ENCODE peak calls at places on chromosomes 6 and 20, in five cellular contexts. J, S, M, Q and E are unnamed samples.

GRCh38 chr6:40956871-40957270 is 82.2 kb downstream of the UNC5CL start:
- DNase-seq in J (no peak), S (peak), M (no peak), Q (no peak), E (no peak)

GRCh38 chr6:56841751-56842150 is 113.2 kb upstream of the BEND6 start:
- DNase-seq in Q (no peak), J (no peak), M (no peak), S (no peak), E (no peak)

GRCh38 chr6:138869343-138869742 is 73.5 kb downstream of the ECT2L start:
- DNase-seq in S (peak), Q (no peak), J (no peak), M (no peak), E (no peak)

GRCh38 chr6:111711989-111712388 is 106.3 kb upstream of the TRAF3IP2 start:
- DNase-seq in Q (no peak), J (no peak), S (no peak), M (no peak), E (no peak)

GRCh38 chr20:60160451-60160850 is 202.2 kb downstream of the CDH26 start:
- DNase-seq in J (no peak), S (no peak), M (no peak), Q (no peak), E (no peak)

GRCh38 chr6:154558513-154558912 is 48.0 kb upstream of the CNKSR3 start:
- DNase-seq in S (no peak), Q (no peak), M (no peak), J (no peak), E (no peak)

GRCh38 chr20:11426938-11427337 is 490.8 kb upstream of the BTBD3 start:
- DNase-seq in M (no peak), J (no peak), Q (no peak), S (no peak), E (no peak)

GRCh38 chr20:24017160-24017761 is 28.7 kb upstream of the GGTLC1 start:
- DNase-seq in S (peak), M (peak), J (no peak), Q (no peak), E (no peak)

GRCh38 chr6:125714431-125715090 is 34.9 kb upstream of the HEY2 start:
- DNase-seq in S (no peak), J (no peak), M (no peak), Q (peak), E (no peak)

GRCh38 chr20:60147004-60147403 is 188.8 kb downstream of the CDH26 start:
- DNase-seq in S (no peak), M (no peak), Q (no peak), J (no peak), E (no peak)

GRCh38 chr6:124069230-124069815 is 265.7 kb downstream of the NKAIN2 start:
- DNase-seq in S (no peak), J (no peak), Q (no peak), M (no peak), E (no peak)

GRCh38 chr6:16903470-16903869 is 142.2 kb upstream of the ATXN1 start:
- DNase-seq in J (no peak), Q (no peak), S (peak), M (no peak), E (no peak)

GRCh38 chr6:47483516-47483852 is 5.9 kb downstream of the CD2AP start:
- DNase-seq in S (peak), J (no peak), M (no peak), Q (no peak), E (no peak)

GRCh38 chr6:490251-491037 is 98.9 kb downstream of the IRF4 start:
- DNase-seq in M (no peak), J (no peak), Q (no peak), S (no peak), E (no peak)

GRCh38 chr6:48985025-48985424 is 478.0 kb downstream of the MMUT start:
- DNase-seq in M (no peak), Q (no peak), S (peak), J (no peak), E (no peak)

GRCh38 chr6:124941259-124941658 is 21.0 kb upstream of the RNF217 start:
- DNase-seq in S (no peak), Q (no peak), M (no peak), J (no peak), E (no peak)

GRCh38 chr6:157715766-157716171 is 107.3 kb upstream of the SNX9 start:
- DNase-seq in S (peak), M (peak), J (peak), Q (no peak), E (no peak)

GRCh38 chr6:21115111-21115510 is 478.4 kb upstream of the SOX4 start:
- DNase-seq in S (peak), J (peak), Q (no peak), M (no peak), E (no peak)

GRCh38 chr6:133608620-133609019 is 280.3 kb upstream of the TCF21 start:
- DNase-seq in M (no peak), S (no peak), J (no peak), Q (no peak), E (no peak)

GRCh38 chr6:161644521-161644920 is 370.7 kb upstream of the AGPAT4 start:
- DNase-seq in S (peak), Q (no peak), M (no peak), J (no peak), E (no peak)

GRCh38 chr6:131948221-131948661 is 2.9 kb downstream of the CCN2 start:
- DNase-seq in Q (no peak), M (no peak), S (peak), J (peak), E (no peak)

GRCh38 chr6:131946992-131947955 is 3.9 kb downstream of the CCN2 start:
- DNase-seq in J (peak), Q (no peak), M (no peak), S (peak), E (no peak)

GRCh38 chr6:131948692-131949614 is 2.2 kb downstream of the CCN2 start:
- DNase-seq in M (peak), J (peak), S (peak), Q (no peak), E (peak)

GRCh38 chr6:131946404-131946991 is 4.7 kb downstream of the CCN2 start:
- DNase-seq in S (peak), J (peak), Q (no peak), M (no peak), E (no peak)

GRCh38 chr6:131945971-131946370 is 5.2 kb downstream of the CCN2 start:
- DNase-seq in M (no peak), J (no peak), S (no peak), Q (no peak), E (no peak)
- H3K4me3 ChIP-seq in M (no peak), J (no peak), S (no peak), Q (no peak), E (no peak)

GRCh38 chr20:12896180-12896579 is 112.6 kb upstream of the SPTLC3 start:
- DNase-seq in S (no peak), Q (no peak), M (no peak), J (no peak), E (no peak)
- H3K4me3 ChIP-seq in S (no peak), Q (no peak), M (no peak), J (no peak), E (no peak)

DNA sequence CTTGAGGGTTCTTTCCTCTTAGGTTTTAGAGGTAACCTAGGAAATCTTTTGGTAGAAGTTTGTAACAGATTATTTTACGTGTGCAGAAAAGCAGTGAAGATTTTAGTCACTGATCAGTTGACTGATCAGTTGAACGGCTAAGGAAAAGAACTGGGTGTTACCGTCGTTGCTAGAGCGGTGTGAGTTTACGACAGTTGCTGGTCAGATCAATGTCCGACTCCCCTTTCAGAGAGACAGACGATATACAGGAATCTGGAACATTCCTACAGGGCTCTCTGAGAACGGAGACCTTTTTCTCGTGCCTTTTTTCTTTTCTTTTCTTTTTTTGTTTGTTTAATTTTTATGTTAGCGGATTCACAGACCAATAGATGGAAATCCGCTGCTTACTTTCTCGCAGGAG is 132.1 kb upstream of the ZNF184 start:
- DNase-seq in S (peak), J (no peak), M (peak), Q (no peak), E (no peak)
- H3K4me3 ChIP-seq in S (peak), J (peak), M (peak), Q (peak), E (no peak)

GRCh38 chr6:6320901-6321300 is 439 bp upstream of the F13A1 start:
- DNase-seq in Q (no peak), J (no peak), S (no peak), M (peak), E (no peak)
- H3K4me3 ChIP-seq in Q (no peak), J (no peak), S (no peak), M (no peak), E (no peak)

GRCh38 chr6:2790588-2790987 is 25.4 kb downstream of the WRNIP1 start:
- DNase-seq in S (peak), Q (no peak), M (no peak), J (no peak), E (no peak)
- H3K4me3 ChIP-seq in S (no peak), Q (no peak), M (no peak), J (no peak), E (no peak)

GRCh38 chr6:159400806-159401205 is 231.6 kb downstream of the FNDC1 start:
- DNase-seq in S (no peak), M (no peak), Q (no peak), J (no peak), E (no peak)

GRCh38 chr6:159390384-159390783 is 221.2 kb downstream of the FNDC1 start:
- DNase-seq in Q (no peak), M (no peak), S (no peak), J (peak), E (peak)

GRCh38 chr6:159398633-159399032 is 229.4 kb downstream of the FNDC1 start:
- DNase-seq in J (no peak), S (no peak), M (no peak), Q (no peak), E (no peak)

GRCh38 chr6:159399953-159400352 is 230.8 kb downstream of the FNDC1 start:
- DNase-seq in M (no peak), S (no peak), Q (no peak), J (no peak), E (no peak)

GRCh38 chr6:159395614-159396013 is 226.4 kb downstream of the FNDC1 start:
- DNase-seq in M (no peak), Q (no peak), S (no peak), J (no peak), E (no peak)
- H3K4me3 ChIP-seq in M (no peak), Q (no peak), S (no peak), J (no peak), E (no peak)

GRCh38 chr20:62726716-62727583 is 18.3 kb downstream of the NTSR1 start:
- DNase-seq in Q (no peak), M (no peak), J (no peak), S (no peak), E (peak)
- H3K4me3 ChIP-seq in Q (no peak), M (no peak), J (no peak), S (no peak), E (no peak)

DNA sequence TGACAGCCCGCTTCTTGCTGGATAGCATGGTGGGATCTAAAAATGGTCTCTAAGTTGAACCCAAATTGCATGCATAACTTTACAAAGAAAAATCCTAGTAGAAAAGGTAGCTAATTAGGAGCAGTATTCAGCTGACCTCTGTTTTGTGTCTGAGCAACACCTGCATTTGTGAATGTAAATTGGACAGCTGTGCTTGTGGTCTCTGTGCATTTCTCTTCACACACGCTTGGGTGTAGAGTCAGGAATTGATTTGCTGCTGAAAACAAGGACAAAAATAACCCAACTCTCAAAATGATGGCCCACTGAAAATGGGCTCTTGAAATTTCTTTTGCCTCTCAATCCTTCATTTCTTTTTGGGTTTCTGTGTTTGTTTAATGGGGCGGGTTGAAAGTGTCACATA is 46.3 kb downstream of the SOBP start:
- DNase-seq in J (no peak), Q (peak), S (no peak), M (no peak), E (no peak)
- H3K4me3 ChIP-seq in J (no peak), Q (no peak), S (no peak), M (no peak), E (no peak)

GRCh38 chr20:35625584-35626385 is 10.2 kb downstream of the SPAG4 start:
- DNase-seq in J (no peak), S (no peak), Q (no peak), M (no peak), E (no peak)
- H3K4me3 ChIP-seq in J (no peak), S (no peak), Q (no peak), M (no peak), E (no peak)